ENCODE peak calls at places on chromosomes 7 and 10, in ten cellular contexts. H is AG09319; X is fibroblast of the aortic adventitia; M is brain microvascular endothelial cell; Y is GM12865; G is ovary; C is CD4-positive, alpha-beta T cell; B is progenitor cell of endocrine pancreas; L is RWPE1; W is Calu3. O is an unnamed sample.

GRCh38 chr7:116815041-116815440 is 47.3 kb upstream of the CAPZA2 start:
- DNase-seq in H (no peak), X (no peak), M (no peak), Y (no peak), G (no peak), C (no peak), B (no peak), L (no peak), W (no peak), O (no peak)

GRCh38 chr7:54995631-54996340 is 23.0 kb upstream of the EGFR start:
- DNase-seq in H (peak; percentile 83), X (peak; percentile 59), M (peak; percentile 80), Y (peak; percentile 28), G (no peak), C (no peak), B (no peak), L (peak; percentile 86), W (peak; percentile 66), O (no peak)

GRCh38 chr10:29301359-29301910 is 12.6 kb downstream of the LYZL1 start:
- DNase-seq in H (no peak), X (no peak), M (no peak), Y (no peak), G (no peak), C (no peak), B (no peak), L (no peak), W (no peak), O (no peak)

GRCh38 chr10:93567277-93568104 is 1.0 kb downstream of the FFAR4 start:
- DNase-seq in H (no peak), X (no peak), M (no peak), Y (no peak), G (no peak), C (no peak), B (no peak), L (no peak), W (no peak), O (no peak)

GRCh38 chr10:16583382-16583781 is 61.7 kb upstream of the C1QL3 start:
- DNase-seq in H (no peak), X (no peak), M (no peak), Y (no peak), G (no peak), C (no peak), B (no peak), L (no peak), W (no peak), O (no peak)

GRCh38 chr7:3194501-3195141 is 106.4 kb upstream of the SDK1 start:
- DNase-seq in H (no peak), X (peak; percentile 82), M (peak; percentile 97), Y (no peak), G (peak; percentile 57), C (no peak), B (peak; percentile 37), L (peak; percentile 33), W (peak; percentile 95), O (no peak)

GRCh38 chr7:100765250-100765649 is 31.9 kb downstream of the ZAN start:
- DNase-seq in H (no peak), X (no peak), M (no peak), Y (no peak), G (no peak), C (no peak), B (no peak), L (no peak), W (no peak), O (no peak)

GRCh38 chr7:44538798-44539668 is 2.1 kb downstream of the NPC1L1 start:
- DNase-seq in H (no peak), X (no peak), M (no peak), Y (no peak), G (no peak), C (no peak), B (no peak), L (no peak), W (no peak), O (no peak)

GRCh38 chr10:11091517-11092102 is 73.9 kb downstream of the CELF2 start:
- DNase-seq in H (no peak), X (no peak), M (no peak), Y (peak; percentile 58), G (no peak), C (no peak), B (no peak), L (no peak), W (no peak), O (no peak)

GRCh38 chr10:35040761-35041501 is 49.2 kb downstream of the CUL2 start:
- DNase-seq in H (no peak), X (peak; percentile 84), M (peak; percentile 20), Y (no peak), G (no peak), C (no peak), B (no peak), L (peak; percentile 45), W (no peak), O (no peak)

GRCh38 chr10:123704076-123704475 is 37.9 kb downstream of the GPR26 start:
- DNase-seq in H (no peak), X (no peak), M (no peak), Y (no peak), G (no peak), C (no peak), B (no peak), L (no peak), W (no peak), O (no peak)

GRCh38 chr7:78587443-78588044 is 789.0 kb downstream of the PHTF2 start:
- DNase-seq in H (no peak), X (peak; percentile 59), M (no peak), Y (peak; percentile 10), G (no peak), C (no peak), B (no peak), L (peak; percentile 25), W (peak; percentile 48), O (no peak)
- TF ChIP-seq CTCF in H (peak; percentile 18), X (peak; percentile 48), M (peak; percentile 38), Y (no peak), G (no peak), C (no peak), B (no peak), L (peak; percentile 35), W (no peak), O (peak; percentile 39)

DNA sequence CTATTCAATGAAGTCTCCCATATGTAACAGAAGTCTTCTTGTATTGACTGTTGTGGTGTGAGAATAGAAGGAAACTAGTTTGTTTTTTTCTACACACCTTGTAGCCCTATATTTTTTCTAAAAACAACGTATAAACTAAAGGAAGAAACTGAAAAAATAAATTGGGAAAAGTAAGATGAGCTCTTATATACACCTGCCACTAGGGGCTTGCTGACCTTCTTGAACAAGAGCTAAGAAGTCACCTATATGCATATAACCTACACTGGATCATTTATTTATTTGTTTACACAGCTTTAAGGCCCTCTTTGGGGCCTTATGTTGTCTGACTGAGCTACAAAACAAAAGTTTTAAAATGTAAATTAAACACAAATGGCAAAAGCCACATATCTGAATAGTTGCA is 383.0 kb downstream of the HPSE2 start:
- DNase-seq in H (no peak), X (no peak), M (no peak), Y (peak; percentile 2), G (no peak), C (no peak), B (no peak), L (no peak), W (no peak), O (no peak)
- TF ChIP-seq CTCF in H (no peak), X (no peak), M (no peak), Y (no peak), G (no peak), C (no peak), B (peak; percentile 43), L (no peak), W (no peak), O (peak; percentile 18)

GRCh38 chr7:99034932-99035722 is 108.8 kb downstream of the SMURF1 start:
- DNase-seq in H (no peak), X (no peak), M (no peak), Y (no peak), G (no peak), C (no peak), B (no peak), L (no peak), W (no peak), O (no peak)

GRCh38 chr7:99037327-99037940 is 106.5 kb downstream of the SMURF1 start:
- DNase-seq in H (no peak), X (no peak), M (no peak), Y (no peak), G (no peak), C (no peak), B (no peak), L (no peak), W (no peak), O (no peak)

GRCh38 chr7:99038086-99038855 is 105.6 kb downstream of the SMURF1 start:
- DNase-seq in H (no peak), X (no peak), M (no peak), Y (no peak), G (no peak), C (no peak), B (no peak), L (no peak), W (no peak), O (no peak)

GRCh38 chr7:99035723-99036530 is 108.0 kb downstream of the SMURF1 start:
- DNase-seq in H (no peak), X (no peak), M (no peak), Y (no peak), G (no peak), C (no peak), B (no peak), L (no peak), W (no peak), O (no peak)

DNA sequence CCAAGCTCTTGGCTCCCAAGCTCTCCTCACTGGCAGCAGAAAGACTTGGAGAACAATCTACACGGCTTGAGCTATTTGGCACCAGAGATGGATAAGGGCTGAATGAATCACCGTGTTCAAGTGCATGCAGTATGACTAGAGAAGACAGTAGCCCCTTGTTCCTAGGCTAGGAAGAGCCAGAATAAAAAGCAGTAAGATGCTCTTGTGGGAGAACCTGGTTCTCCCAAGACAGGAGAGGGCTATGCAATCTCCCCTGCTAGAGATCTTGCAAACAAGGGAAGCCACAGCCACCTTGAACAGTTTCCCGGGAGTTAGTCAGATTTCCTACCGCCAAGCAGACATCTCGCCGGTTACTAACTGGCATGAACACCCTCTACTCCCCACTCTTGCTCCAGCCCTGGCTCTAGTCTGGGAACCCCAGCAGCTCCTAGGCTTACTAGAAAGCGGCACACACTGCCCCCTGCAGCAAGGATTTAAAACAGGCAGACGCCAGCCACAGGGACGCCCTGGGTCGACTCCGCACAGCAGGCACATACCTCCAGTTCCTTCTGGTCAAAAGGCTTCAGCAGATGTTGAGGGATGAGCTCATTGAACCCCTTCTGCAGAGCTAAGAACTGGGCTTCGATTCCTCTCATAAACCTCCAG is 107.3 kb downstream of the SMURF1 start:
- DNase-seq in H (no peak), X (peak; percentile 96), M (peak; percentile 48), Y (no peak), G (no peak), C (no peak), B (no peak), L (no peak), W (no peak), O (no peak)
- TF ChIP-seq CTCF in H (peak; percentile 41), X (peak; percentile 52), M (peak; percentile 70), Y (no peak), G (no peak), C (no peak), B (peak; percentile 42), L (no peak), W (no peak), O (peak; percentile 9)

DNA sequence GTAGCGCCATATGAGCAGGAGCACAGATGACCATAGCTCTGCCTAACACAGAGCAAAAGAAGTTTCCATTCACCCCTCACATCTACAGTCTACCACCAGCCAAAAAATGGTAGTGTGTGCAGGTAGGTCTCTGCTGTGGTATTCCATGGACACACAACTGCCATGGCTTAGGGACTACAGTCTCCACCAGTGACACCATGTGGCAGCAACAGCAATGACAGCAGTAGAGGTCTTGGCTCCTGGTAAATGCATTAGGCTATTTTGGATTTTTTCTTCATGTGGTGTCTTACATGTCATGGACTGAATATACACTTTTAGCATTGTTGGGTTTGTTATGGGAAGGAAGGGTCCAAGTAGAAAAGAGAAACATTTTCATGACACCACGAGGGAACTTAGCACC is 70.1 kb upstream of the CABCOCO1 start:
- DNase-seq in H (no peak), X (peak; percentile 1), M (peak; percentile 24), Y (peak; percentile 38), G (no peak), C (no peak), B (no peak), L (no peak), W (peak; percentile 26), O (no peak)
- TF ChIP-seq CTCF in H (no peak), X (no peak), M (peak; percentile 64), Y (peak; percentile 48), G (no peak), C (no peak), B (peak; percentile 37), L (no peak), W (no peak), O (peak; percentile 46)

O was measured in D721Med.